ENCODE peak calls at places on chromosomes 1 and 21, in eight cellular contexts. Y is HCT116, G is tibial nerve, N is prostate gland, F is IMR-90, J is body of pancreas, T is adrenal gland, B is heart left ventricle. H is an unnamed sample.

GRCh38 chr1:44811714-44812151 is 3.4 kb downstream of the BTBD19 start:
- DNase-seq in Y (no peak), G (no peak), N (no peak), F (peak), J (no peak), T (no peak), B (peak), H (peak)

GRCh38 chr21:45620201-45620600 is 23.3 kb upstream of the PCBP3 start:
- DNase-seq in Y (no peak), G (no peak), N (no peak), F (no peak), J (no peak), T (no peak), B (no peak), H (no peak)

GRCh38 chr1:161019767-161020572 is 982 bp downstream of the F11R start:
- DNase-seq in Y (no peak), G (no peak), N (peak), F (no peak), J (peak), T (no peak), B (no peak), H (peak)

GRCh38 chr1:77378723-77379533 is 97.1 kb downstream of the AK5 start:
- DNase-seq in Y (no peak), G (no peak), N (no peak), F (peak), J (no peak), T (no peak), B (no peak), H (no peak)

GRCh38 chr1:113314600-113314999 is 75.7 kb upstream of the MAGI3 start:
- DNase-seq in Y (no peak), G (no peak), N (no peak), F (no peak), J (no peak), T (no peak), B (no peak), H (no peak)

GRCh38 chr1:198623920-198624647 is 14.8 kb upstream of the PTPRC start:
- DNase-seq in Y (no peak), G (no peak), N (no peak), F (peak), J (no peak), T (no peak), B (no peak), H (no peak)

GRCh38 chr1:100443739-100444571 is 91.6 kb downstream of the CDC14A start:
- DNase-seq in Y (no peak), G (no peak), N (no peak), F (peak), J (no peak), T (no peak), B (no peak), H (no peak)

GRCh38 chr21:45108808-45109800 is 34.7 kb downstream of the ADARB1 start:
- DNase-seq in Y (no peak), G (no peak), N (no peak), F (no peak), J (no peak), T (no peak), B (no peak), H (no peak)

GRCh38 chr1:87219141-87219540 is 109.5 kb upstream of the LMO4 start:
- DNase-seq in Y (no peak), G (no peak), N (no peak), F (no peak), J (no peak), T (no peak), B (no peak), H (no peak)

GRCh38 chr21:14901482-14901958 is 163.3 kb downstream of the NRIP1 start:
- DNase-seq in Y (peak), G (no peak), N (no peak), F (peak), J (no peak), T (no peak), B (no peak), H (no peak)

GRCh38 chr21:36554411-36555157 is 74.7 kb upstream of the CLDN14 start:
- DNase-seq in Y (no peak), G (no peak), N (no peak), F (no peak), J (no peak), T (no peak), B (no peak), H (no peak)

GRCh38 chr1:201721131-201722049 is 107.6 kb upstream of the IPO9 start:
- DNase-seq in Y (no peak), G (no peak), N (no peak), F (peak), J (no peak), T (no peak), B (peak), H (no peak)

GRCh38 chr1:182520746-182521145 is 68.3 kb downstream of the RNASEL start:
- DNase-seq in Y (no peak), G (no peak), N (no peak), F (peak), J (no peak), T (no peak), B (no peak), H (no peak)

GRCh38 chr1:92972413-92973129 is 11.3 kb upstream of the DIPK1A start:
- DNase-seq in Y (no peak), G (no peak), N (no peak), F (no peak), J (no peak), T (no peak), B (no peak), H (no peak)

GRCh38 chr1:170355267-170355801 is 176.6 kb upstream of the GORAB start:
- DNase-seq in Y (no peak), G (no peak), N (no peak), F (no peak), J (no peak), T (no peak), B (no peak), H (no peak)

GRCh38 chr1:186409091-186409490 is 33.5 kb downstream of the ODR4 start:
- DNase-seq in Y (no peak), G (no peak), N (no peak), F (no peak), J (no peak), T (no peak), B (no peak), H (no peak)

GRCh38 chr1:42175314-42176054 is 10.9 kb upstream of the GUCA2A start:
- DNase-seq in Y (no peak), G (no peak), N (no peak), F (no peak), J (no peak), T (no peak), B (no peak), H (no peak)

GRCh38 chr1:89068291-89068690 is 3.3 kb upstream of the GBP1 start:
- DNase-seq in Y (no peak), G (no peak), N (no peak), F (peak), J (no peak), T (no peak), B (no peak), H (no peak)

GRCh38 chr1:201327687-201328240 is 44.5 kb downstream of the PKP1 start:
- DNase-seq in Y (no peak), G (no peak), N (no peak), F (no peak), J (no peak), T (no peak), B (peak), H (no peak)

GRCh38 chr1:24769656-24770651 is 24.7 kb downstream of the CLIC4 start:
- DNase-seq in Y (no peak), G (no peak), N (peak), F (peak), J (no peak), T (no peak), B (no peak), H (no peak)

GRCh38 chr1:10635385-10635896 is 160.7 kb downstream of the PEX14 start:
- DNase-seq in Y (no peak), G (no peak), N (peak), F (peak), J (no peak), T (no peak), B (no peak), H (no peak)

GRCh38 chr1:103058393-103058792 is 49.9 kb downstream of the COL11A1 start:
- DNase-seq in Y (no peak), G (no peak), N (no peak), F (no peak), J (no peak), T (no peak), B (no peak), H (no peak)

GRCh38 chr1:87200875-87201638 is 127.6 kb upstream of the LMO4 start:
- DNase-seq in Y (no peak), G (no peak), N (no peak), F (no peak), J (no peak), T (no peak), B (no peak), H (no peak)

GRCh38 chr21:34822957-34823356 is 154.2 kb downstream of the CLIC6 start:
- DNase-seq in Y (no peak), G (no peak), N (no peak), F (peak), J (no peak), T (no peak), B (no peak), H (no peak)

GRCh38 chr1:183073320-183073719 is 50.1 kb downstream of the LAMC1 start:
- DNase-seq in Y (no peak), G (no peak), N (no peak), F (no peak), J (no peak), T (no peak), B (no peak), H (no peak)

GRCh38 chr1:170149971-170150370 is 4.2 kb downstream of the NTMT2 start:
- DNase-seq in Y (no peak), G (no peak), N (no peak), F (no peak), J (no peak), T (no peak), B (no peak), H (no peak)

GRCh38 chr1:212520746-212521145 is 87.8 kb upstream of the ATF3 start:
- DNase-seq in Y (no peak), G (no peak), N (no peak), F (no peak), J (no peak), T (no peak), B (no peak), H (no peak)

GRCh38 chr1:231357831-231358354 is 19.8 kb downstream of the SPRTN start:
- DNase-seq in Y (peak), G (peak), N (peak), F (peak), J (peak), T (peak), B (no peak), H (no peak)

GRCh38 chr21:46208761-46209721 is 19.5 kb downstream of the LSS start:
- DNase-seq in Y (no peak), G (no peak), N (no peak), F (no peak), J (peak), T (no peak), B (peak), H (no peak)

GRCh38 chr1:29094954-29095353 is 28.7 kb downstream of the TMEM200B start:
- DNase-seq in Y (no peak), G (no peak), N (no peak), F (no peak), J (no peak), T (no peak), B (no peak), H (no peak)

GRCh38 chr1:185441608-185442007 is 124.6 kb upstream of the IVNS1ABP start:
- DNase-seq in Y (no peak), G (no peak), N (no peak), F (peak), J (peak), T (no peak), B (no peak), H (no peak)

GRCh38 chr1:168437821-168438220 is 106.0 kb downstream of the XCL2 start:
- DNase-seq in Y (no peak), G (no peak), N (no peak), F (no peak), J (no peak), T (no peak), B (no peak), H (no peak)

GRCh38 chr1:152514715-152515453 is 602 bp downstream of the CRCT1 start:
- DNase-seq in Y (no peak), G (no peak), N (no peak), F (no peak), J (no peak), T (no peak), B (no peak), H (no peak)
- H3K4me3 ChIP-seq in Y (no peak), G (no peak), N (no peak), F (peak), J (no peak), T (no peak), B (peak), H (no peak)

DNA sequence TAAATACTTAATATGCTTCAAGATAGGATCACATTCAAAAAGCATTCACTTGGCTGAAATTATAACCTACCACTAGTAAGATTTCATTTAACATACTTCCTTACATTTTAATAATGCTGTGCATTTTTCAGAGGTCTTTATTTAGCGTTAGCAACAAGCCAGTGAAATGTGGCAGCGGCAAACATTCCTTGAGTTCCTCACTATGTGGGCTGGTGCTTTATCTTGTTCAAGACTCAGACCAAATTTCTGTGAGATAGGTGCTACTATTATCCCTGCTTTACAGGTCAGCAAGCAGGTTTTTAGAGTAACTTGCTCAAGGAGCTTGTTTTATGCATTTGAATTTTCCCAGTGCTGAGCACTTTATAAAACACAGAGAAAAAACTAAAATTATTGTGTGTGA is 132.7 kb downstream of the PLPPR4 start:
- DNase-seq in Y (no peak), G (no peak), N (no peak), F (peak), J (no peak), T (no peak), B (no peak), H (no peak)
- TF ChIP-seq POLR2A in Y (no peak), G (no peak), N (no peak), F (no peak), J (no peak), T (no peak), B (no peak), H (no peak)

GRCh38 chr1:2547210-2548067 is 8.7 kb upstream of the TNFRSF14 start:
- DNase-seq in Y (no peak), G (peak), N (no peak), F (no peak), J (no peak), T (no peak), B (no peak), H (no peak)
- H3K4me3 ChIP-seq in Y (peak), G (peak), N (peak), F (peak), J (no peak), T (peak), B (peak), H (no peak)

GRCh38 chr1:15063783-15064182 is 89.8 kb upstream of the TMEM51 start:
- DNase-seq in Y (no peak), G (no peak), N (no peak), F (no peak), J (no peak), T (no peak), B (peak), H (no peak)

GRCh38 chr1:15060104-15060503 is 93.4 kb upstream of the TMEM51 start:
- DNase-seq in Y (no peak), G (no peak), N (no peak), F (no peak), J (no peak), T (no peak), B (no peak), H (no peak)

GRCh38 chr1:15064217-15064929 is 89.2 kb upstream of the TMEM51 start:
- DNase-seq in Y (no peak), G (no peak), N (no peak), F (no peak), J (no peak), T (no peak), B (peak), H (no peak)

GRCh38 chr1:15063346-15063745 is 90.2 kb upstream of the TMEM51 start:
- DNase-seq in Y (no peak), G (no peak), N (no peak), F (no peak), J (no peak), T (no peak), B (peak), H (no peak)

GRCh38 chr1:15062479-15063099 is 91.0 kb upstream of the TMEM51 start:
- DNase-seq in Y (no peak), G (no peak), N (no peak), F (no peak), J (no peak), T (no peak), B (no peak), H (no peak)
- TF ChIP-seq POLR2A in Y (no peak), G (no peak), N (no peak), F (no peak), J (no peak), T (no peak), B (no peak), H (no peak)

GRCh38 chr1:30757976-30758688 is 558 bp upstream of the LAPTM5 start:
- DNase-seq in Y (no peak), G (no peak), N (no peak), F (no peak), J (no peak), T (no peak), B (no peak), H (no peak)
- H3K4me3 ChIP-seq in Y (no peak), G (no peak), N (no peak), F (no peak), J (no peak), T (no peak), B (peak), H (no peak)

DNA sequence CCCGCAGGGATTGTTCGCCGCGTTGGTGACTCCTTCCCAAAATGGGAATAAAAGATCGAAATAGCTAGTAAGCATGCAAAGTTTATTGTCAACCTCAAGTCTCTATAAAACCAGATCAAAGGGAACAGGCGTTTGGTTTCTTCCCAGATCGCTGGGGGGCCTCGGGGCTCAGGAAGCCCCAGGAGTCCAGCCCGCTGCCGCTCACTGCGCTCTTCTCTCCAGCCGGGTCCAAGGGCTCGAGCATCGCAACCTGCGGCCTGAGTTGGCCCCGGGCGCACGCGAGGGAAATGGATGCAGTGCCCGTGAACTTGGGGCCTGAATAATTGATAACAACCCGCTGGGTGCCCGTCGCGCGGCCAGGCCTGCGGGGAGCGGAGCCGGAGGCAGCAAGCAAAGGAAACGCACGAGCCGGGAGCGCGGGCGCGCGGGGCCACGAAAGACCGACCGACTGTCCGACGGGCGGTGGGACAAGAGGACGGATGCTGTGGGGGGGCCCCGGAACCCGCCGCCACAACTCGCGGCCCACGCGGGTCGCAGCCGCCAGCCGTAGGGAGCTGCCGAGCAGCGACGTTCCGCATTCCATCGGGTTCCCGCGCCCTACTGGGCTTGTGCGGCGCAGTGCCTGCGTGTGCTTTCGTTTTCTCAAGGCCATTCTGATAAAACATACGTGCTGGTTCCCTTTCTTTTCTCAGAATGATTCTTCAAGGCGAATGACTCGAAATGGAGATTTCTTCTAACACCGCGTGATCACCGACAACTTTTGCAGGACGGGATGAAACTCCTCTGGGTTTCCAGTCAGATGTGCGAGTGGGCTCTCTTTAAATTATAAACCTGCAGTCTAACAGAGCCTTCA is 14.0 kb upstream of the ALX3 start:
- DNase-seq in Y (no peak), G (peak), N (peak), F (peak), J (peak), T (peak), B (no peak), H (no peak)
- TF ChIP-seq POLR2A in Y (no peak), G (no peak), N (no peak), F (no peak), J (peak), T (peak), B (no peak), H (no peak)

H was measured in lower leg skin.